ENCODE peak calls at places on chromosomes 6 and 20, in four cellular contexts. M is H1, T is mesenchymal stem cell, B is neuronal stem cell. N is an unnamed sample.

GRCh38 chr6:113642714-113643442 is 214.3 kb upstream of the MARCKS start:
- DNase-seq in T (no peak), B (no peak), M (no peak), N (no peak)

GRCh38 chr20:16476032-16476431 is 97.2 kb downstream of the KIF16B start:
- DNase-seq in B (peak), M (no peak), T (peak), N (no peak)

GRCh38 chr6:111183702-111184517 is 96.6 kb downstream of the SLC16A10 start:
- DNase-seq in T (no peak), B (no peak), M (no peak), N (no peak)

GRCh38 chr6:170136541-170137175 is 154.2 kb downstream of the DLL1 start:
- DNase-seq in T (no peak), M (no peak), B (no peak), N (peak)

GRCh38 chr6:151807513-151808330 is at the start of gene ESR1:
- DNase-seq in T (peak), M (peak), B (no peak), N (peak)

GRCh38 chr6:11197175-11197535 is 35.3 kb downstream of the NEDD9 start:
- DNase-seq in M (no peak), B (peak), T (peak), N (no peak)

GRCh38 chr6:45577836-45578504 is 200.2 kb upstream of the SUPT3H start:
- DNase-seq in B (no peak), M (no peak), T (peak), N (no peak)

GRCh38 chr6:73207221-73207837 is 18.0 kb downstream of the KHDC1L start:
- DNase-seq in B (no peak), T (no peak), M (no peak), N (no peak)

GRCh38 chr20:50387996-50388332 is 122.2 kb upstream of the PTPN1 start:
- DNase-seq in M (no peak), T (no peak), B (no peak), N (no peak)

GRCh38 chr20:50226093-50226974 is 35.7 kb downstream of the CEBPB start:
- DNase-seq in B (no peak), M (no peak), T (peak), N (no peak)

GRCh38 chr6:11358904-11359840 is 126.7 kb upstream of the NEDD9 start:
- DNase-seq in M (no peak), T (peak), B (no peak), N (no peak)

GRCh38 chr6:39416026-39416425 is 93.5 kb upstream of the KCNK16 start:
- DNase-seq in B (no peak), T (no peak), M (no peak), N (no peak)

GRCh38 chr6:149964243-149965190 is 774 bp downstream of the ULBP1 start:
- DNase-seq in M (no peak), T (peak), B (no peak), N (peak)

GRCh38 chr6:159693894-159694545 is 979 bp upstream of the SOD2 start:
- DNase-seq in M (no peak), B (no peak), T (peak), N (peak)

GRCh38 chr6:30061766-30062458 is 847 bp downstream of the POLR1H start:
- DNase-seq in M (no peak), T (peak), B (no peak), N (no peak)

GRCh38 chr6:27250955-27251671 is 3.6 kb downstream of the PRSS16 start:
- DNase-seq in T (peak), B (peak), M (peak), N (peak)

GRCh38 chr6:87698618-87699017 is 3.4 kb downstream of the AKIRIN2 start:
- DNase-seq in B (no peak), T (peak), M (no peak), N (no peak)

GRCh38 chr6:68975064-68975463 is 340.0 kb downstream of the ADGRB3 start:
- DNase-seq in B (peak), T (peak), M (no peak), N (peak)

GRCh38 chr20:25356294-25356933 is 34.2 kb downstream of the ABHD12 start:
- DNase-seq in T (no peak), B (no peak), M (peak), N (peak)

GRCh38 chr6:17768388-17768787 is 61.7 kb upstream of the NUP153 start:
- DNase-seq in B (peak), M (no peak), T (peak), N (no peak)

GRCh38 chr6:24431045-24431451 is 28.3 kb downstream of the MRS2 start:
- DNase-seq in B (no peak), M (peak), T (peak), N (no peak)

GRCh38 chr6:119161450-119161849 is 83.0 kb upstream of the FAM184A start:
- DNase-seq in T (no peak), B (no peak), M (no peak), N (no peak)

GRCh38 chr6:127855542-127856159 is 45.2 kb downstream of the THEMIS start:
- DNase-seq in B (no peak), M (no peak), T (peak), N (no peak)

GRCh38 chr20:3733119-3733995 is 872 bp downstream of the HSPA12B start:
- DNase-seq in B (no peak), T (no peak), M (no peak), N (no peak)
- H2AFZ ChIP-seq in B (peak), T (no peak), M (peak), N (no peak)

GRCh38 chr6:131213501-131213990 is 78.3 kb downstream of the AKAP7 start:
- DNase-seq in T (peak), M (no peak), B (no peak), N (no peak)
- H3K27ac ChIP-seq in T (no peak), M (no peak), B (no peak), N (no peak)

DNA sequence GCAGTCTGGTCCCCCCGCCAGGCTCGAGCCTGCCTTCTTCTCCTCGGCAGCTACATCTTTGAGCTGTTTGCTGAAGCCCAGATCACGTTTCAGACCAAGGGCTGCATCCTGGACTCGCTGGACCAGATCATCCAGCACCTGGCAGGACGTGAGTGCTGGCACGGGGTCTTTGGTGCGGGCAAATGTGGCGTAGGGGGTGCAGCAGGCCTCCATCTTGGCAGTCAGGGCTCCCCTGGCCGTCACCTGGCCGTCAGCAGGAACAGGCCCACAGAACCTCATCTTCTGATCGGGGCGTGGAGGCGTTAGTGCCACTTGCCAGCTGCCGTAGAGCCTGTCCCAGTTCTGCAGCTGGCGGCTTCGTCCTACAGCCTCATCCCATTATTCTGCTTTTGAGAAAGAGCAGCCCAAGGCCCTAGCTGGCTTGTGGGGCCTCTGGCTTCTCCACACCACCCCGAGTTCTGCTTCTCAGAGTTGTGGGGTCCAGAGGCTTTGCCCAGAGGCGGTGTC is 16.6 kb upstream of the TNFRSF6B start:
- DNase-seq in B (no peak), M (no peak), T (no peak), N (no peak)
- H2BK12ac ChIP-seq in B (no peak), M (no peak), T (no peak), N (no peak)

DNA sequence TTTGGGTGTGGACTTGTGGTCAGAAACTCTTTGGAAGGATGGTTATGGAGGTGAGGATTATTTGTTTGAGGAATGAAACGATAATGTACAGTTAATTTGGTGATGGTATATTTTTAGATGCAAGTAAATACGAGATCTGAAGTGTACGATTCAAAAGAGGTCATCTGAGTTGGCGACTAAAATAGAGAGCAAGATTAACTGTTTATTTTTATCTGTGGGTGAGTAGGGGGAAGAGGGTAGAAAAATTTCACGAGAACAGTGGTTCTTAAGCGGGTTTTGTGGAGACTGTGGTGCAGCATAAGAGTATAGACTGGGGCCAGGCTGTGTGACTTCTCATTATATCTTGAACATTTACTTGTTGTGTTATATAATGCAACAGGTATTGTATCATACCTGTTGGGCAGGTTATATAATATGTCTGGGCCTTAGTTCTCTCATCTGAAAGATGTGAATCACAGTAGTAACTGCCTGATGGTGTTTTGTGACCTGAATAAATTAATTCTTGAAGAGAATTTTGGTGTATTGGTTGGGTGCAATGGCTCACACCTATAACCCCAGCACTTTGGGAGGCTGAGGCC is 171.2 kb downstream of the JARID2 start:
- DNase-seq in T (no peak), M (no peak), B (no peak), N (no peak)
- H2AFZ ChIP-seq in T (no peak), M (no peak), B (no peak), N (no peak)

DNA sequence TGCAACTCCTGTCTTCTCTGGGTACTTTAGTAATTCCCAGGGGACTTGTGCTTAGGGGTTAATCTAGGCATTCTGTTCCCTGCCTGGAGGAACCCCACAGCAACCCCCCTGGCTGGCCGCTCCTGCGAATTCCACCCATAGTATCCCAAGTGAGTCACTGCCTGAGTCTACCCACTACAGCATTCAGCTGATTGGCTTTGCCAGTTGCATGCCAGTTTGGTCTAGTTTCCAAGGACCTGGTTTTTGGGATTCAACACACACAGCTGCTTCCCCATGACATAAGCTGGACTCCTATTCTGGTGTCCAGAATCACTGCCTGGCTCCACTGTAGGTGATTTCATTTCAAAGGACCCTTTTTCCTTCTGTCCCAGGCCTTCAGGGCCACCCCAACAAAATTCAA is 40.3 kb downstream of the PLCG1 start:
- DNase-seq in T (peak), B (no peak), M (peak), N (peak)
- H3K27ac ChIP-seq in T (peak), B (no peak), M (no peak), N (no peak)